ENCODE peak calls at places on chromosomes 16 and 17, in seven cellular contexts. I, C, Q, G, U, X and B are unnamed samples.

GRCh38 chr16:10820546-10820945 is 2.0 kb upstream of the TVP23A start:
- DNase-seq in G (no peak), C (no peak), U (no peak), I (no peak), X (no peak), Q (no peak), B (no peak)

GRCh38 chr16:57749101-57749692 is 13.6 kb downstream of the KATNB1 start:
- DNase-seq in U (no peak), I (no peak), G (no peak), Q (peak; percentile 25), X (no peak), C (no peak), B (no peak)

GRCh38 chr16:76071690-76072089 is 205.5 kb upstream of the CNTNAP4 start:
- DNase-seq in X (no peak), C (no peak), U (no peak), G (no peak), I (no peak), Q (no peak), B (no peak)

GRCh38 chr16:546909-547770 is 13.1 kb upstream of the PRR35 start:
- DNase-seq in U (no peak), C (peak; percentile 82), X (peak; percentile 78), G (peak; percentile 71), Q (peak; percentile 85), I (peak; percentile 73), B (peak; percentile 95)

GRCh38 chr17:32525116-32525515 is 38.3 kb downstream of the CDK5R1 start:
- DNase-seq in Q (no peak), X (no peak), I (no peak), G (no peak), C (no peak), U (no peak), B (no peak)

GRCh38 chr16:56519459-56520250 is at the start of gene BBS2:
- DNase-seq in Q (peak; percentile 96), I (peak; percentile 94), U (peak; percentile 97), C (peak; percentile 95), X (peak; percentile 94), G (peak; percentile 86), B (peak; percentile 92)

GRCh38 chr16:641326-642188 is at the start of gene MCRIP2:
- DNase-seq in X (peak; percentile 92), I (peak; percentile 92), Q (peak; percentile 94), C (peak; percentile 94), U (peak; percentile 95), G (peak; percentile 77), B (peak; percentile 90)

GRCh38 chr17:2277430-2278170 is 26.0 kb downstream of the SMG6 start:
- DNase-seq in G (no peak), I (no peak), U (no peak), Q (no peak), X (no peak), C (no peak), B (no peak)

GRCh38 chr16:80743273-80743672 is 61.1 kb downstream of the CDYL2 start:
- DNase-seq in U (no peak), G (no peak), Q (no peak), C (no peak), X (no peak), I (no peak), B (no peak)

GRCh38 chr17:66965801-66966528 is 1.5 kb downstream of the CACNG4 start:
- DNase-seq in X (no peak), C (no peak), I (no peak), U (no peak), Q (peak; percentile 41), G (no peak), B (no peak)

GRCh38 chr17:6498798-6499540 is 54.7 kb downstream of the PIMREG start:
- DNase-seq in I (no peak), X (no peak), C (peak; percentile 29), G (no peak), Q (no peak), U (peak; percentile 58), B (no peak)

GRCh38 chr17:34979650-34980352 is 511 bp upstream of the LIG3 start:
- DNase-seq in Q (no peak), G (no peak), C (no peak), U (no peak), I (no peak), X (no peak), B (peak; percentile 62)

GRCh38 chr16:77782694-77783093 is 5.7 kb upstream of the VAT1L start:
- DNase-seq in X (no peak), I (no peak), C (no peak), G (peak; percentile 9), U (no peak), Q (no peak), B (peak; percentile 79)

GRCh38 chr16:63005356-63005755 is 969.1 kb upstream of the CDH8 start:
- DNase-seq in C (no peak), Q (no peak), X (no peak), G (no peak), I (no peak), U (no peak), B (no peak)

GRCh38 chr16:25707982-25708583 is 16.3 kb downstream of the HS3ST4 start:
- DNase-seq in G (peak; percentile 52), Q (no peak), U (no peak), X (peak; percentile 42), I (peak; percentile 39), C (peak; percentile 50), B (peak; percentile 45)

GRCh38 chr17:62038248-62038647 is 26.8 kb downstream of the MED13 start:
- DNase-seq in I (no peak), C (no peak), U (no peak), Q (no peak), X (no peak), G (no peak), B (no peak)

GRCh38 chr17:65819810-65820209 is 258.4 kb upstream of the AXIN2 start:
- DNase-seq in I (no peak), G (no peak), Q (no peak), U (no peak), X (no peak), C (no peak), B (no peak)

GRCh38 chr17:63702223-63702577 is 2.3 kb upstream of the LIMD2 start:
- DNase-seq in C (peak; percentile 84), U (no peak), X (peak; percentile 32), I (no peak), G (no peak), Q (no peak), B (peak; percentile 89)
- TF ChIP-seq POLR2A in C (no peak), U (no peak), X (no peak), I (no peak), G (no peak), Q (no peak), B (no peak)

GRCh38 chr17:82055965-82056728 is 4.4 kb downstream of the GPS1 start:
- DNase-seq in U (no peak), Q (no peak), G (no peak), C (no peak), X (no peak), I (no peak), B (no peak)
- TF ChIP-seq POLR2A in U (no peak), Q (no peak), G (no peak), C (no peak), X (no peak), I (no peak), B (no peak)

DNA sequence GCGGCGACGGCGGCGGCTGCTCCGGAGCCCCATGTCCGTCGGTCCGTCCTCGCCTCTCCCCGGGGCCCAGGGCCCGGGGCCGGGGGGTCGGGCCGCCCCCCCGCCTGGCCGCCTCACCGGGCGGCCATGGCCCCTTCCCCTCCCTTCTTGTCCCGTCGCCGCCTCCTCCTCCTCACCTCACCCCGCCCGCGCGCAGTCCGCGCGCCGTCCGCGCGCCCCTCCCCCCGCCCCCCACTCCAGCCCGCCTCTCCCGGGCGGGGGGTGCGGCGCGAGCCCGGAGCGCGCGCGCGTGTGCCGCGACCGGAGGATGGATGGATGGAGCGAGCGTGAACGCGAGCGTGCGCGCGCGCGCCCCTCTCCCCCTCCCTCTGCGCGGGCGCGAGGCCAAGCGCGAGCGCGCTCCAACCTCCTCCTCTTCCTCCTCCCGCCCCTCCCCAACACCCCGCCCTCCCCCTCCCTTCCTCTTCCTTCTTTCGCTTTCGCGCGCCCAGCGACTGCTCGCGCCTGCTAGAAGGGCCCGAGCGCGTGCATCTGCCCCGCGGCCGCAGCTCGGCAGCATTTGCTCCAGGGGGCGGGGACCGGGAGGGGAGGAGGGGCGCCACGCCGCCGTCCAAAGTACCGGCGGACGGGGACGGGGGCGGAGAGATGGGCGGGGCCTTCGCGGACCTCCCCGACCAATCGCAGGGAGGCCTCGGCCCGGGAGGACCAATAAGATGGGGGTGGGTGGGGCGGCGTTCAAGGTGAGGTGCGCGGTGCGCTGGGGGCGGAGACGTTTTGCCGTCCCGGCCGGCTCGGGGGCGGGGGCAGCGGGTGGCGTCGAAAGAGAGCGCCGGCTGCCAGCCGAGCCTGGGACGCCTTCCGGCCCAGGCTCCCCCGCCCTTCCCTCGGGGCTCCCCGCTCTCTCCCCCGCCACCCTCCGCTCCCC is at the start of gene ATXN7L3:
- DNase-seq in X (peak; percentile 99), Q (peak; percentile 100), U (peak; percentile 100), G (peak; percentile 99), I (peak; percentile 100), C (peak; percentile 100), B (peak; percentile 99)
- TF ChIP-seq POLR2A in X (no peak), Q (peak; percentile 35), U (no peak), G (peak; percentile 40), I (peak; percentile 71), C (peak; percentile 47), B (no peak)

GRCh38 chr17:50381920-50382319 is 8.9 kb downstream of the EME1 start:
- DNase-seq in I (no peak), G (no peak), C (no peak), X (no peak), Q (no peak), U (no peak), B (no peak)
- TF ChIP-seq POLR2A in I (no peak), G (no peak), C (no peak), X (no peak), Q (no peak), U (no peak), B (no peak)

DNA sequence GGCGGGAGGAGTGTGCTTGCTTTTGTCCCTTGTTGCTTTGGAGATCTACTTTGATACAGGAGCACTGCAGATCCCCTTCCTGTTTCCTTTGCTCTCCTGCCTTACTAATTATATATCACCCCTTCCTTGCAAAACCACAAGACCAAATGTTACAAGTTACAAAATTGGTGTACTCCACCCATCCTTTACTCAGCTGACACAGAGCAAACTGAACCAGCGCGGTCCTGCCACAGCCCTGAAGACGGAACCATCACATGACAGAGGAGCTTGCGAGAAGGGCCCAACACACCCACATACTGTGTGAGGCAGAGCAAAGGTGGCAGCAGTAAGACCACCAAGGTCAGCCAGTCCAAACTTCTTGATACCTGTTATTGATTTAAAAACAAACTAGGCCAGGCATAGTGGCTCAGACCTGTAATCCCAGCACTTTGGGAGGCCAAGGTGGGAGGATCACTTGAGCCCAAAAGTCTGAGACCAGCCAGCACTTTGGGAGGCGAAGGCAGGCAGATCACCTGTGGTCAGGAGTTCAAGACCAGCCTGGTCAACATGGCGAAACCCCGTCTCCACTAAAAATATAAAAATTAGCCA is 33.2 kb downstream of the CYTH1 start:
- DNase-seq in U (peak; percentile 96), X (peak; percentile 62), I (peak; percentile 29), Q (peak; percentile 81), G (no peak), C (peak; percentile 91), B (peak; percentile 92)
- TF ChIP-seq POLR2A in U (no peak), X (no peak), I (no peak), Q (no peak), G (no peak), C (no peak), B (no peak)